ENCODE peak calls at places on chromosomes 5 and 9, in seven cellular contexts. D is GM04503, M is HTR-8/SVneo, V is EH, G is spleen, W is activated T-helper 1 cell treated with Interleukin-2 at 50 U/mL for 16 hours, R is midbrain. P is an unnamed sample.

GRCh38 chr5:72108200-72109050 is 1.1 kb downstream of the MAP1B start:
- DNase-seq in D (no peak), M (peak), V (peak), G (peak), W (no peak), R (peak), P (peak)

GRCh38 chr5:59798862-59799667 is 94.5 kb downstream of the PDE4D start:
- DNase-seq in D (no peak), M (no peak), V (peak), G (no peak), W (no peak), R (no peak), P (no peak)

GRCh38 chr5:132294728-132295504 is 722 bp downstream of the SLC22A4 start:
- DNase-seq in D (no peak), M (peak), V (peak), G (peak), W (peak), R (no peak), P (peak)

GRCh38 chr9:74772126-74772525 is 115.6 kb downstream of the TRPM6 start:
- DNase-seq in D (no peak), M (no peak), V (no peak), G (no peak), W (no peak), R (no peak), P (no peak)

GRCh38 chr9:78612089-78612488 is 315.2 kb downstream of the PSAT1 start:
- DNase-seq in D (no peak), M (no peak), V (peak), G (no peak), W (no peak), R (no peak), P (no peak)

GRCh38 chr5:154646841-154647759 is 108.1 kb upstream of the LARP1 start:
- DNase-seq in D (no peak), M (no peak), V (no peak), G (peak), W (no peak), R (no peak), P (peak)

GRCh38 chr9:134933076-134933659 is 15.5 kb upstream of the FCN1 start:
- DNase-seq in D (no peak), M (no peak), V (no peak), G (peak), W (no peak), R (no peak), P (no peak)

GRCh38 chr9:78808087-78808486 is 511.2 kb downstream of the PSAT1 start:
- DNase-seq in D (no peak), M (no peak), V (no peak), G (no peak), W (no peak), R (no peak), P (no peak)

GRCh38 chr5:151622367-151623097 is 31.4 kb upstream of the FAT2 start:
- DNase-seq in D (no peak), M (no peak), V (peak), G (no peak), W (no peak), R (no peak), P (no peak)

GRCh38 chr5:172714491-172715420 is 56.2 kb downstream of the DUSP1 start:
- DNase-seq in D (no peak), M (peak), V (peak), G (peak), W (peak), R (peak), P (peak)